ENCODE peak calls at places on chromosome 5, in six cellular contexts. One of them, this sample, is unnamed.

GRCh38 chr5:76487784-76488183 is 84.7 kb downstream of the IQGAP2 start:
- DNase-seq in pancreas: no peak
- DNase-seq in fibroblast of mammary gland: no peak
- DNase-seq in GM06990: no peak
- DNase-seq in HFF-Myc: no peak
- DNase-seq in GM12865: no peak
- DNase-seq in this sample: no peak

GRCh38 chr5:150293091-150293941 is 3.7 kb upstream of the CAMK2A start:
- DNase-seq in pancreas: peak
- DNase-seq in fibroblast of mammary gland: no peak
- DNase-seq in GM06990: no peak
- DNase-seq in HFF-Myc: no peak
- DNase-seq in GM12865: no peak
- DNase-seq in this sample: no peak

GRCh38 chr5:87541668-87542067 is 128.9 kb upstream of the CCNH start:
- DNase-seq in pancreas: no peak
- DNase-seq in fibroblast of mammary gland: peak
- DNase-seq in GM06990: no peak
- DNase-seq in HFF-Myc: no peak
- DNase-seq in GM12865: no peak
- DNase-seq in this sample: no peak

GRCh38 chr5:128405159-128405558 is 132.9 kb downstream of the FBN2 start:
- DNase-seq in pancreas: no peak
- DNase-seq in fibroblast of mammary gland: no peak
- DNase-seq in GM06990: no peak
- DNase-seq in HFF-Myc: no peak
- DNase-seq in GM12865: no peak
- DNase-seq in this sample: no peak

GRCh38 chr5:55919625-55920024 is 68.5 kb downstream of the IL31RA start:
- DNase-seq in pancreas: no peak
- DNase-seq in fibroblast of mammary gland: no peak
- DNase-seq in GM06990: no peak
- DNase-seq in HFF-Myc: no peak
- DNase-seq in GM12865: peak
- DNase-seq in this sample: no peak

GRCh38 chr5:29197636-29198035 is 1995.8 kb upstream of the CDH6 start:
- DNase-seq in pancreas: no peak
- DNase-seq in fibroblast of mammary gland: no peak
- DNase-seq in GM06990: no peak
- DNase-seq in HFF-Myc: no peak
- DNase-seq in GM12865: no peak
- DNase-seq in this sample: no peak

GRCh38 chr5:146041180-146041789 is 64.1 kb downstream of the PLAC8L1 start:
- DNase-seq in pancreas: no peak
- DNase-seq in fibroblast of mammary gland: peak
- DNase-seq in GM06990: no peak
- DNase-seq in HFF-Myc: no peak
- DNase-seq in GM12865: no peak
- DNase-seq in this sample: no peak

GRCh38 chr5:142426129-142426641 is 101.4 kb upstream of the SPRY4 start:
- DNase-seq in pancreas: no peak
- DNase-seq in fibroblast of mammary gland: peak
- DNase-seq in GM06990: no peak
- DNase-seq in HFF-Myc: no peak
- DNase-seq in GM12865: no peak
- DNase-seq in this sample: peak

GRCh38 chr5:128290152-128290858 is 206.7 kb downstream of the SLC12A2 start:
- DNase-seq in pancreas: no peak
- DNase-seq in fibroblast of mammary gland: peak
- DNase-seq in GM06990: no peak
- DNase-seq in HFF-Myc: no peak
- DNase-seq in GM12865: no peak
- DNase-seq in this sample: no peak

GRCh38 chr5:126126574-126126973 is 296.6 kb upstream of the GRAMD2B start:
- DNase-seq in pancreas: no peak
- DNase-seq in fibroblast of mammary gland: no peak
- DNase-seq in GM06990: no peak
- DNase-seq in HFF-Myc: no peak
- DNase-seq in GM12865: no peak
- DNase-seq in this sample: no peak

GRCh38 chr5:109866051-109866450 is 176.3 kb downstream of the MAN2A1 start:
- DNase-seq in pancreas: no peak
- DNase-seq in fibroblast of mammary gland: peak
- DNase-seq in GM06990: no peak
- DNase-seq in HFF-Myc: no peak
- DNase-seq in GM12865: no peak
- DNase-seq in this sample: no peak

GRCh38 chr5:170121321-170121720 is 15.6 kb downstream of the FOXI1 start:
- DNase-seq in pancreas: no peak
- DNase-seq in fibroblast of mammary gland: peak
- DNase-seq in GM06990: no peak
- DNase-seq in HFF-Myc: no peak
- DNase-seq in GM12865: no peak
- DNase-seq in this sample: no peak

GRCh38 chr5:136501133-136501532 is 135.8 kb upstream of the TRPC7 start:
- DNase-seq in pancreas: no peak
- DNase-seq in fibroblast of mammary gland: no peak
- DNase-seq in GM06990: no peak
- DNase-seq in HFF-Myc: no peak
- DNase-seq in GM12865: no peak
- DNase-seq in this sample: no peak

GRCh38 chr5:136511046-136511445 is 145.7 kb upstream of the TRPC7 start:
- DNase-seq in pancreas: no peak
- DNase-seq in fibroblast of mammary gland: no peak
- DNase-seq in GM06990: no peak
- DNase-seq in HFF-Myc: no peak
- DNase-seq in GM12865: no peak
- DNase-seq in this sample: no peak

GRCh38 chr5:136510481-136510880 is 145.1 kb upstream of the TRPC7 start:
- DNase-seq in pancreas: no peak
- DNase-seq in fibroblast of mammary gland: no peak
- DNase-seq in GM06990: no peak
- DNase-seq in HFF-Myc: no peak
- DNase-seq in GM12865: no peak
- DNase-seq in this sample: no peak

GRCh38 chr5:136506131-136506530 is 140.8 kb upstream of the TRPC7 start:
- DNase-seq in pancreas: no peak
- DNase-seq in fibroblast of mammary gland: no peak
- DNase-seq in GM06990: no peak
- DNase-seq in HFF-Myc: no peak
- DNase-seq in GM12865: no peak
- DNase-seq in this sample: no peak
- TF ChIP-seq CTCF in pancreas: no peak
- TF ChIP-seq CTCF in fibroblast of mammary gland: no peak
- TF ChIP-seq CTCF in GM06990: no peak
- TF ChIP-seq CTCF in HFF-Myc: no peak
- TF ChIP-seq CTCF in GM12865: no peak
- TF ChIP-seq CTCF in this sample: no peak

DNA sequence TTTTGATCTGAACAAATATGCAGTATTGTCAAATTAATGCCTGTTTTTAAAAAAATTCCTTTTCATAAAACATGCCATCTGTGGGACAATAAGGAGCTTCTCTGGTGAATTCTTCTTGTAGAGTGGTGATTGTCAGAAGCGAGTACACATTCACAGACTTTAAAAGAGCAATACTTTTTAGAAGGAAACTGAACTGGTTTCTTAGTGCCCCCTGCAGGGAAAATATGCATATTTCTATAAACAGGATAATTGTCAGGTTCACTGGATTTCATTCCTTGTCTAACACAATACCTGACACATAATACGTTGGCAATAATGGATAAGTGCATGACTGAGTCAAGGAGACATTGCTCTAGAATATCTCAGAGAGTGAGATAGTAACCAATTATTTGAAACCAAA is 133.7 kb downstream of the KIF4B start:
- DNase-seq in pancreas: no peak
- DNase-seq in fibroblast of mammary gland: peak
- DNase-seq in GM06990: no peak
- DNase-seq in HFF-Myc: no peak
- DNase-seq in GM12865: no peak
- DNase-seq in this sample: no peak
- TF ChIP-seq CTCF in pancreas: no peak
- TF ChIP-seq CTCF in fibroblast of mammary gland: peak
- TF ChIP-seq CTCF in GM06990: peak
- TF ChIP-seq CTCF in HFF-Myc: no peak
- TF ChIP-seq CTCF in GM12865: peak
- TF ChIP-seq CTCF in this sample: no peak

GRCh38 chr5:16849821-16850220 is 86.3 kb downstream of the MYO10 start:
- DNase-seq in pancreas: no peak
- DNase-seq in fibroblast of mammary gland: no peak
- DNase-seq in GM06990: no peak
- DNase-seq in HFF-Myc: no peak
- DNase-seq in GM12865: no peak
- DNase-seq in this sample: no peak

GRCh38 chr5:16841416-16841815 is 94.7 kb downstream of the MYO10 start:
- DNase-seq in pancreas: no peak
- DNase-seq in fibroblast of mammary gland: no peak
- DNase-seq in GM06990: no peak
- DNase-seq in HFF-Myc: no peak
- DNase-seq in GM12865: no peak
- DNase-seq in this sample: no peak

GRCh38 chr5:16849181-16849580 is 86.9 kb downstream of the MYO10 start:
- DNase-seq in pancreas: no peak
- DNase-seq in fibroblast of mammary gland: no peak
- DNase-seq in GM06990: no peak
- DNase-seq in HFF-Myc: no peak
- DNase-seq in GM12865: no peak
- DNase-seq in this sample: no peak

GRCh38 chr5:16842916-16843315 is 93.2 kb downstream of the MYO10 start:
- DNase-seq in pancreas: no peak
- DNase-seq in fibroblast of mammary gland: no peak
- DNase-seq in GM06990: no peak
- DNase-seq in HFF-Myc: no peak
- DNase-seq in GM12865: no peak
- DNase-seq in this sample: no peak

DNA sequence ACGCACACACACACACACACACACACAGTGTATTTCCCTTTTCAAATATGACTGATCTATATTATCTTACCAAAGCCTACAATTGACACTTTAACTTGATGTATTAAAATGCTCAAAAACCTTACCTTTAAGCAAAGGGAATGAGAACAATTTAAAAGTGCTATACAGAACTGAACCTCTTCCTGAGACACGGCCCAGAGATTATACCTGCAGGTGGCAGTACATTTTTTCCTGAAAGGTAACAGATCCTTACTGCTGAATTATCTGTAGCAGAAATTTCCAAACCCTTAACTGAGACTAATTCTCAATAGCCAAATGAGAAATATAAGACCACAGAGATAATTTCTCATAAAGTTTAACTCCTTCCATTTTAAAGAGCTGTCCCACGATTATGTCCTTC is 91.1 kb downstream of the MYO10 start:
- DNase-seq in pancreas: no peak
- DNase-seq in fibroblast of mammary gland: no peak
- DNase-seq in GM06990: no peak
- DNase-seq in HFF-Myc: no peak
- DNase-seq in GM12865: no peak
- DNase-seq in this sample: no peak
- TF ChIP-seq CTCF in pancreas: no peak
- TF ChIP-seq CTCF in fibroblast of mammary gland: no peak
- TF ChIP-seq CTCF in GM06990: no peak
- TF ChIP-seq CTCF in HFF-Myc: no peak
- TF ChIP-seq CTCF in GM12865: no peak
- TF ChIP-seq CTCF in this sample: no peak

DNA sequence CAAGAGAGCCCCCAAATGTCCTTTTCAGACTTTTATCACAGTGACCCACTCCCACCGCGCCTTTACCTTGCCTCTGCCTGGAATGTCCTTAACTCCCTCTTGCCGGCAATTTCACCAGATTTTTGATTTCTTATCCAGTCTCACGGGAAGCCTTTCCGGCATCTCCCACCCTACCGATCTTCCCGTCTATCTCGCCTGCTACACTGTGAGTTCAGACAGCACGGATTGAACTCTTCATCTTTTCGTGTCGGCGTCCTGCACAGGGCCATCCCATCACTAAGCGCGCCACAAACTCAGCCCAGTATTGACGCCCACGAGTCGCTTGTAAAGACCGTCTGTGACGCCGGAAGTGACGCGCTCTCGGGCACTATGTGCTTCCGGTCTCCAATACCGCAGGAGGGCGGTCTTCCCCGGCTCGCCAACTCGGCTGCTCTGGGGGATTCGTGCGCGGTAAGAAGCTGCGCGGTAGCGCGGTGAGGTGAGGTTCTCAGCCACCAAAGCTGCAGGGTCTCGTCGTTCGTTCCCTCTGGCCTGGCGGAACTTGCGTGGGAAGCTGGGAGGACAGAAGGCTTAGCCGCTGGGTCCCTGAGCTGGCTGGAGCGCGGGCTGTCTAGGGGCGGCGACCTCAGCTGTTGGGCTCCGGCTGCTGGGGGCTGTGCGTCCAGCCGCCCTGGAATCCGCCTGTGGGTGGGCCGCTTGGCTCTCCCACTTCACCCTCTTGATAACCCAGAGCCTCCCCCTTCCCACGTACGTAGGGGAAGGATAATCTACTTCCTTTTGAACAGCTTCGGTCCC is at the start of gene ZCCHC9:
- DNase-seq in pancreas: peak
- DNase-seq in fibroblast of mammary gland: peak
- DNase-seq in GM06990: peak
- DNase-seq in HFF-Myc: peak
- DNase-seq in GM12865: peak
- DNase-seq in this sample: peak
- TF ChIP-seq CTCF in pancreas: no peak
- TF ChIP-seq CTCF in fibroblast of mammary gland: no peak
- TF ChIP-seq CTCF in GM06990: peak
- TF ChIP-seq CTCF in HFF-Myc: peak
- TF ChIP-seq CTCF in GM12865: peak
- TF ChIP-seq CTCF in this sample: no peak

GRCh38 chr5:167967494-167968180 is 323.8 kb upstream of the WWC1 start:
- DNase-seq in pancreas: no peak
- DNase-seq in fibroblast of mammary gland: no peak
- DNase-seq in GM06990: no peak
- DNase-seq in HFF-Myc: no peak
- DNase-seq in GM12865: no peak
- DNase-seq in this sample: no peak
- TF ChIP-seq CTCF in pancreas: no peak
- TF ChIP-seq CTCF in fibroblast of mammary gland: no peak
- TF ChIP-seq CTCF in GM06990: no peak
- TF ChIP-seq CTCF in HFF-Myc: no peak
- TF ChIP-seq CTCF in GM12865: no peak
- TF ChIP-seq CTCF in this sample: no peak